ENCODE peak calls at places on chromosome 2, in seven cellular contexts. C is psoas muscle, J is fibroblast of pulmonary artery, E is AG04449, O is thoracic aorta, L is AG04450, Q is MM.1S. S is an unnamed sample.

GRCh38 chr2:187576906-187577305 is 22.7 kb upstream of the TFPI start:
- DNase-seq in O (no peak), C (no peak), J (no peak), L (no peak), E (no peak), Q (no peak), S (no peak)

GRCh38 chr2:174561283-174562275 is 36.0 kb downstream of the WIPF1 start:
- DNase-seq in L (peak; percentile 16), O (no peak), Q (no peak), E (no peak), C (peak; percentile 68), J (peak; percentile 77), S (no peak)

GRCh38 chr2:180983468-180984388 is 3.3 kb downstream of the UBE2E3 start:
- DNase-seq in J (peak; percentile 74), O (no peak), Q (peak; percentile 55), C (no peak), E (no peak), L (no peak), S (peak; percentile 37)

GRCh38 chr2:237998530-237998929 is 31.7 kb downstream of the UBE2F start:
- DNase-seq in J (peak; percentile 85), L (no peak), C (no peak), E (no peak), Q (no peak), O (no peak), S (peak; percentile 36)

GRCh38 chr2:171625013-171625412 is 62.3 kb upstream of the DYNC1I2 start:
- DNase-seq in J (no peak), O (no peak), E (no peak), C (no peak), Q (no peak), L (no peak), S (no peak)

GRCh38 chr2:232376260-232376659 is 2.3 kb upstream of the ALPP start:
- DNase-seq in E (no peak), Q (no peak), C (no peak), L (no peak), O (no peak), J (no peak), S (no peak)

GRCh38 chr2:130836501-130837174 is at the start of gene ARHGEF4:
- DNase-seq in J (peak; percentile 18), C (no peak), Q (no peak), L (no peak), O (no peak), E (no peak), S (peak; percentile 80)

GRCh38 chr2:191637182-191638078 is 40.5 kb upstream of the NABP1 start:
- DNase-seq in E (no peak), O (no peak), L (no peak), C (no peak), Q (peak; percentile 64), J (peak; percentile 42), S (peak; percentile 12)

GRCh38 chr2:217090024-217090473 is 230.2 kb upstream of the TNP1 start:
- DNase-seq in L (no peak), O (no peak), J (peak; percentile 47), E (no peak), C (no peak), Q (peak; percentile 76), S (peak; percentile 74)

GRCh38 chr2:239570971-239571520 is 170.2 kb upstream of the HDAC4 start:
- DNase-seq in O (no peak), Q (no peak), L (no peak), E (no peak), J (no peak), C (no peak), S (no peak)

GRCh38 chr2:19786408-19787058 is 115.2 kb downstream of the TTC32 start:
- DNase-seq in J (peak; percentile 83), L (no peak), C (no peak), Q (no peak), O (no peak), E (peak; percentile 34), S (no peak)

GRCh38 chr2:17646096-17646554 is 105.6 kb downstream of the VSNL1 start:
- DNase-seq in Q (peak; percentile 52), J (peak; percentile 92), C (no peak), O (no peak), E (peak; percentile 41), L (peak; percentile 72), S (peak; percentile 66)

GRCh38 chr2:15504882-15505663 is 56.1 kb downstream of the NBAS start:
- DNase-seq in O (no peak), J (no peak), C (no peak), L (no peak), Q (no peak), E (no peak), S (no peak)

GRCh38 chr2:28356095-28356911 is 36.4 kb upstream of the FOSL2 start:
- DNase-seq in L (peak; percentile 55), C (peak; percentile 92), J (peak; percentile 91), O (peak; percentile 84), Q (no peak), E (peak; percentile 60), S (no peak)

GRCh38 chr2:108418416-108418815 is 30.6 kb upstream of the GCC2 start:
- DNase-seq in C (no peak), L (no peak), O (no peak), Q (no peak), J (no peak), E (no peak), S (no peak)

GRCh38 chr2:216636570-216637450 is 3.6 kb downstream of the IGFBP2 start:
- DNase-seq in J (no peak), E (no peak), Q (no peak), O (no peak), L (no peak), C (no peak), S (no peak)

GRCh38 chr2:156999657-157000056 is 257.8 kb upstream of the GALNT5 start:
- DNase-seq in E (no peak), L (no peak), C (no peak), O (no peak), J (no peak), Q (no peak), S (no peak)

GRCh38 chr2:233409286-233409991 is 55.1 kb downstream of the DGKD start:
- DNase-seq in L (no peak), J (no peak), E (no peak), Q (no peak), O (no peak), C (no peak), S (no peak)

GRCh38 chr2:217990791-217991465 is 11.9 kb downstream of the TNS1 start:
- DNase-seq in Q (no peak), E (no peak), L (no peak), C (no peak), J (no peak), O (no peak), S (no peak)

GRCh38 chr2:227412877-227413276 is 25.1 kb upstream of the SCYGR1 start:
- DNase-seq in C (no peak), E (no peak), O (no peak), L (no peak), J (no peak), Q (no peak), S (no peak)

GRCh38 chr2:126913329-126913728 is 14.6 kb downstream of the TEX51 start:
- DNase-seq in J (no peak), C (no peak), O (no peak), E (no peak), Q (no peak), L (no peak), S (no peak)

GRCh38 chr2:26128176-26128575 is 44.7 kb upstream of the GAREM2 start:
- DNase-seq in O (no peak), L (no peak), E (no peak), Q (no peak), J (no peak), C (no peak), S (no peak)
- TF ChIP-seq CTCF in O (no peak), L (no peak), E (no peak), Q (no peak), J (no peak), C (no peak), S (no peak)

GRCh38 chr2:240968731-240969624 is 29.4 kb upstream of the SNED1 start:
- DNase-seq in O (no peak), L (no peak), E (no peak), C (peak; percentile 27), J (no peak), Q (no peak), S (peak; percentile 54)
- TF ChIP-seq CTCF in O (no peak), L (no peak), E (no peak), C (no peak), J (no peak), Q (no peak), S (no peak)

GRCh38 chr2:46878886-46879285 is 36.7 kb downstream of the MCFD2 start:
- DNase-seq in O (peak; percentile 33), L (no peak), J (peak; percentile 57), E (no peak), C (peak; percentile 43), Q (no peak), S (no peak)
- TF ChIP-seq CTCF in O (no peak), L (peak; percentile 7), J (no peak), E (no peak), C (no peak), Q (no peak), S (no peak)

GRCh38 chr2:236177604-236177966 is 9.4 kb upstream of the GBX2 start:
- DNase-seq in O (no peak), C (peak; percentile 66), Q (no peak), L (no peak), E (no peak), J (peak; percentile 42), S (peak; percentile 66)
- TF ChIP-seq CTCF in O (no peak), C (no peak), Q (no peak), L (peak; percentile 38), E (peak; percentile 55), J (peak; percentile 38), S (peak; percentile 40)

GRCh38 chr2:9178110-9178904 is 28.3 kb upstream of the ASAP2 start:
- DNase-seq in C (no peak), O (no peak), Q (peak; percentile 53), L (no peak), E (no peak), J (no peak), S (no peak)
- TF ChIP-seq CTCF in C (no peak), O (no peak), Q (no peak), L (no peak), E (no peak), J (no peak), S (no peak)